ENCODE peak calls at places on chromosomes 5 and 9, in six cellular contexts. A is AG04450, K is AG10803, D is nephron progenitor cell, N is neural crest cell, L is fibroblast of villous mesenchyme. E is an unnamed sample.

GRCh38 chr5:97624861-97625260 is 441.8 kb upstream of the RIOK2 start:
- DNase-seq in A (no peak), K (no peak), D (no peak), N (no peak), L (no peak), E (no peak)

GRCh38 chr5:155128786-155129512 is 115.4 kb downstream of the KIF4B start:
- DNase-seq in A (no peak), K (no peak), D (no peak), N (no peak), L (no peak), E (no peak)

GRCh38 chr9:37747271-37747753 is 6.3 kb upstream of the TRMT10B start:
- DNase-seq in A (peak; percentile 45), K (peak; percentile 67), D (peak; percentile 65), N (peak; percentile 58), L (peak; percentile 82), E (no peak)

GRCh38 chr5:74888117-74888516 is 21.9 kb upstream of the FAM169A start:
- DNase-seq in A (no peak), K (no peak), D (no peak), N (no peak), L (no peak), E (no peak)

GRCh38 chr9:112526973-112527372 is 40.3 kb downstream of the KIAA1958 start:
- DNase-seq in A (no peak), K (no peak), D (no peak), N (no peak), L (no peak), E (no peak)

GRCh38 chr5:177124486-177124991 is 9.0 kb upstream of the NSD1 start:
- DNase-seq in A (no peak), K (no peak), D (no peak), N (no peak), L (no peak), E (no peak)

GRCh38 chr5:73392775-73393174 is 55.8 kb downstream of the FOXD1 start:
- DNase-seq in A (no peak), K (no peak), D (no peak), N (no peak), L (no peak), E (no peak)

GRCh38 chr9:36056896-36057295 is 20.2 kb downstream of the RECK start:
- DNase-seq in A (no peak), K (no peak), D (no peak), N (no peak), L (no peak), E (no peak)

GRCh38 chr9:20980713-20981481 is 50.5 kb downstream of the HACD4 start:
- DNase-seq in A (peak; percentile 79), K (peak; percentile 86), D (peak; percentile 6), N (no peak), L (peak; percentile 94), E (no peak)

GRCh38 chr5:78594946-78595921 is 53.3 kb downstream of the LHFPL2 start:
- DNase-seq in A (peak; percentile 97), K (peak; percentile 97), D (no peak), N (no peak), L (peak; percentile 99), E (no peak)

GRCh38 chr5:64199425-64199824 is 33.8 kb downstream of the RNF180 start:
- DNase-seq in A (no peak), K (no peak), D (no peak), N (no peak), L (no peak), E (no peak)

GRCh38 chr5:175467983-175468698 is 10.2 kb upstream of the SFXN1 start:
- DNase-seq in A (no peak), K (no peak), D (no peak), N (no peak), L (no peak), E (no peak)

GRCh38 chr5:31811210-31811609 is 172.3 kb downstream of the PDZD2 start:
- DNase-seq in A (peak; percentile 59), K (peak; percentile 89), D (no peak), N (no peak), L (peak; percentile 82), E (no peak)

GRCh38 chr9:95009459-95009858 is 283.0 kb downstream of the AOPEP start:
- DNase-seq in A (no peak), K (no peak), D (no peak), N (no peak), L (no peak), E (no peak)

GRCh38 chr9:35269919-35270318 is 108.1 kb downstream of the UNC13B start:
- DNase-seq in A (no peak), K (no peak), D (no peak), N (no peak), L (no peak), E (no peak)

GRCh38 chr5:54969242-54969641 is 16.2 kb downstream of the ESM1 start:
- DNase-seq in A (no peak), K (no peak), D (no peak), N (no peak), L (no peak), E (no peak)

GRCh38 chr9:128442150-128442549 is 13.7 kb upstream of the ODF2 start:
- DNase-seq in A (no peak), K (no peak), D (no peak), N (no peak), L (no peak), E (no peak)

GRCh38 chr9:20624201-20625002 is 2.1 kb upstream of the MLLT3 start:
- DNase-seq in A (no peak), K (peak; percentile 68), D (peak; percentile 48), N (peak; percentile 60), L (peak; percentile 82), E (no peak)

GRCh38 chr5:131609774-131610173 is 25.3 kb downstream of the RAPGEF6 start:
- DNase-seq in A (no peak), K (peak; percentile 27), D (no peak), N (no peak), L (no peak), E (no peak)

GRCh38 chr9:101449071-101449721 is 13.6 kb upstream of the ALDOB start:
- DNase-seq in A (no peak), K (peak; percentile 35), D (peak; percentile 81), N (peak; percentile 73), L (peak; percentile 48), E (peak; percentile 53)

DNA sequence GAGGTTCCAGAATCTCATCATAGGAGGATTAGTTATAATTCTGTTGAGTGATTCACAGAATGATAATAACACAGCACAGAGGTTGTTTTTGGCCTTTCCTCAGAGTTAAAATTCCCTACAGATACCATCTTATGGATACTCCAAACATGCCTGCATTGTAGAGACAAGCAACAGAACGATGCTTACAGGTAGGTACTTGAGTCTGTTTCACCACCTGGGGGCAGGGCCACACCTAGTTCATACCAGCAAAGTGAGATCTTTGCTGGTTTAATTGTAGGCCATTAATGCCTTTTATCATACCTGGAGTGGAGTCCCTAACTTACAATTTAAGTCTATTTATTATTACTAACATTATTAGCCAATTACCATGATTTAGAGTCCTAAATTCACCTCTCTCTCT is 416.5 kb upstream of the TLE4 start:
- DNase-seq in A (no peak), K (no peak), D (no peak), N (no peak), L (no peak), E (no peak)
- TF ChIP-seq CTCF in A (no peak), K (no peak), D (no peak), N (no peak), L (no peak), E (no peak)

GRCh38 chr5:115842089-115842881 is 550 bp downstream of the AP3S1 start:
- DNase-seq in A (no peak), K (peak; percentile 44), D (peak; percentile 78), N (peak; percentile 71), L (peak; percentile 67), E (no peak)
- TF ChIP-seq CTCF in A (no peak), K (peak; percentile 11), D (no peak), N (peak; percentile 35), L (peak; percentile 29), E (peak; percentile 27)

GRCh38 chr9:1619915-1620705 is 395.0 kb upstream of the SMARCA2 start:
- DNase-seq in A (no peak), K (peak; percentile 11), D (no peak), N (no peak), L (no peak), E (no peak)
- TF ChIP-seq CTCF in A (no peak), K (peak; percentile 42), D (no peak), N (peak; percentile 63), L (no peak), E (peak; percentile 43)

GRCh38 chr9:89310486-89311345 is at the start of gene CKS2:
- DNase-seq in A (peak; percentile 100), K (peak; percentile 100), D (peak; percentile 100), N (peak; percentile 99), L (peak; percentile 100), E (peak; percentile 71)
- TF ChIP-seq CTCF in A (no peak), K (no peak), D (no peak), N (no peak), L (no peak), E (no peak)

GRCh38 chr5:173451031-173451430 is 122.8 kb upstream of the STC2 start:
- DNase-seq in A (no peak), K (no peak), D (peak; percentile 5), N (no peak), L (peak; percentile 21), E (no peak)
- TF ChIP-seq CTCF in A (peak; percentile 30), K (peak; percentile 35), D (peak; percentile 42), N (peak; percentile 51), L (peak; percentile 46), E (peak; percentile 13)

E was measured in D721Med.